ENCODE peak calls at places on chromosomes 4 and X, in eight cellular contexts. U is upper lobe of right lung, S is Caco-2, B is tibial nerve, I is breast epithelium, R is AG10803, L is fibroblast of the aortic adventitia, H is neural crest cell. D is an unnamed sample.

GRCh38 chr4:1747603-1747967 is 26.3 kb downstream of the TACC3 start:
- DNase-seq in U (no peak), S (no peak), B (no peak), I (no peak), R (no peak), L (no peak), H (no peak), D (no peak)

GRCh38 chr4:1579834-1580686 is 104.1 kb downstream of the FAM53A start:
- DNase-seq in U (peak; percentile 98), S (peak; percentile 89), B (peak; percentile 89), I (peak; percentile 88), R (no peak), L (peak; percentile 89), H (peak; percentile 67), D (peak; percentile 90)

GRCh38 chr4:79514637-79515320 is 106.8 kb upstream of the GK2 start:
- DNase-seq in U (no peak), S (no peak), B (no peak), I (peak; percentile 17), R (no peak), L (no peak), H (no peak), D (no peak)

GRCh38 chr4:186348433-186348832 is 82.4 kb downstream of the F11 start:
- DNase-seq in U (no peak), S (no peak), B (no peak), I (no peak), R (no peak), L (no peak), H (no peak), D (no peak)

GRCh38 chr4:23269583-23269982 is 576.8 kb downstream of the GBA3 start:
- DNase-seq in U (no peak), S (no peak), B (no peak), I (no peak), R (peak; percentile 2), L (no peak), H (no peak), D (no peak)

GRCh38 chr4:152626790-152627189 is 53.0 kb downstream of the TMEM154 start:
- DNase-seq in U (no peak), S (no peak), B (no peak), I (no peak), R (no peak), L (peak; percentile 17), H (no peak), D (no peak)

GRCh38 chr4:24056258-24056657 is 166.4 kb upstream of the PPARGC1A start:
- DNase-seq in U (no peak), S (no peak), B (no peak), I (no peak), R (no peak), L (no peak), H (no peak), D (no peak)

GRCh38 chr4:53128959-53129358 is 236.9 kb downstream of the SCFD2 start:
- DNase-seq in U (no peak), S (no peak), B (peak; percentile 72), I (no peak), R (peak; percentile 58), L (peak; percentile 41), H (no peak), D (no peak)

GRCh38 chr4:52100062-52100461 is 49.0 kb downstream of the SPATA18 start:
- DNase-seq in U (no peak), S (no peak), B (no peak), I (no peak), R (no peak), L (peak; percentile 84), H (no peak), D (no peak)

DNA sequence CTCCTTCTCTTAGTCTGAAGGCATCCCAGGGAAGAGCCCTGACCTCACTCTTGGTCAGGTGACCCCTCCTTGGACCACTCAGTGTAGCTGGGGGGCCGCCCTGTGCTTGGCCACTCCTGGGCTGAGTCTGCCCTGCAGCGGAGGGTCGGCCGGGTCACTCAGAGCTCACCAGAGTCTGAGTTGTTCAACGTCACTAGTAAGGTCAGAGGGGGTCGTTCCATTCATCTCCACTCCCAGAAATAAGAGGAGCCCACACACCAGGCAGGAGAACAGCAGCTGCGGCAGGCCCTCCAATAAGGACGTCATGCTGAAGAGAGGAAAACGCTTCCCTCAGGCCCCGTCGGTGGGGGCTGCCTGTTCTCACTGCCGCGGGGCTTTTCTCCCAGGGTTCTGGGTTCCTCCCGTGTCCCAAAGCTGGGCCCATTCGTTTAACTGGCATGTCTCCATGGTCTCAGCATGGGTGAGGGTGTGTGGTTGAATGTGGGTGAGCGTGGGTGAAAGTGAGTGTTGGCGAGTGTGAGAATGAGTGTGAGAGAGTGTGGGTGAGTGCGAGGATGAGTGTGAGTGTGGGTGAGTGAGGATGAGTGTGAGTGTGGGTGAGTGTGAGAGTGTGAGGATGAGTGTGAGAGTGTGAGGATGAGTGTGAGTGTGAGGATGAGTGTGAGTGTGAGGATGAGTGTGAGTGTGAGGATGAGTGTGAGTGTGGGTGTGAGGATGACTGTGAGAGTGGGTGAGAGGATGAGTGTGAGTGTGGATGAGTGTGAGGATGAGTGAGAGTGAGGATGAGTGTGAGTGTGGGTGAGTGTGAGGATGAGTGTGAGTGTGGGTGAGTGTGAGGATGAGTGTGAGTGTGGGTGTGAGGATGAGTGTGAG is 47.7 kb downstream of the ING2 start:
- DNase-seq in U (no peak), S (no peak), B (no peak), I (no peak), R (no peak), L (no peak), H (peak; percentile 26), D (no peak)
- TF ChIP-seq CTCF in U (no peak), S (no peak), B (no peak), I (no peak), R (no peak), L (no peak), H (no peak), D (no peak)

GRCh38 chr4:127364397-127364796 is 268.4 kb upstream of the INTU start:
- DNase-seq in U (no peak), S (no peak), B (no peak), I (no peak), R (no peak), L (no peak), H (no peak), D (no peak)
- TF ChIP-seq CTCF in U (no peak), S (no peak), B (no peak), I (no peak), R (no peak), L (no peak), H (no peak), D (no peak)

GRCh38 chr4:56762484-56763250 is 58.8 kb downstream of the SPINK2 start:
- DNase-seq in U (no peak), S (no peak), B (no peak), I (no peak), R (no peak), L (no peak), H (no peak), D (no peak)
- TF ChIP-seq CTCF in U (no peak), S (no peak), B (no peak), I (no peak), R (no peak), L (no peak), H (no peak), D (no peak)

GRCh38 chr4:30718889-30719252 is 1.3 kb upstream of the PCDH7 start:
- DNase-seq in U (no peak), S (no peak), B (no peak), I (no peak), R (no peak), L (peak; percentile 32), H (peak; percentile 8), D (peak; percentile 20)
- TF ChIP-seq CTCF in U (no peak), S (no peak), B (no peak), I (no peak), R (no peak), L (peak; percentile 22), H (no peak), D (no peak)

DNA sequence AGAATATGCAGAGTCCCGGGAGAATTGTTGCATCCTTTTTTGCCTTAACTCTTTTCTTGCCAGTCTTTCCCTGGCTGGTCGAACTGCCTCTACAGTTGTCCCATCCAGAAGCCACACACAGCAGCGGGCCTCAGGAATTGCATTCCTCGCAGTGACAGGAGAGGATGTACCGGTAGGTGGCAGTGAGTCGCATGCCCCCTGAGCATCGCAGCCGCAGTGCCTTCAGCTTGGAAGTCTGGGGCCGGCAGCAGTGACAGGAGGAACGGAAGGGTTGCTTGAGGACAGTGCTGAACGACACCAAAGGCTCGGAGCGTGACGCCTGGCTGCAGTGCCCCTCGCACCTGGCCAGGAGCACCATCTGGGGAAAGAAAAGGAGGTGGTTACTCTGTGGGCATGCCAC is 23.5 kb downstream of the NDP start:
- DNase-seq in U (peak; percentile 60), S (peak; percentile 35), B (peak; percentile 5), I (no peak), R (no peak), L (no peak), H (peak; percentile 11), D (peak; percentile 32)
- TF ChIP-seq CTCF in U (peak; percentile 43), S (peak; percentile 43), B (peak; percentile 46), I (no peak), R (peak; percentile 40), L (peak; percentile 19), H (peak; percentile 61), D (no peak)

GRCh38 chr4:144799486-144799885 is 153.5 kb downstream of the HHIP start:
- DNase-seq in U (no peak), S (no peak), B (no peak), I (no peak), R (no peak), L (no peak), H (no peak), D (no peak)
- TF ChIP-seq CTCF in U (no peak), S (no peak), B (no peak), I (no peak), R (no peak), L (no peak), H (no peak), D (no peak)

DNA sequence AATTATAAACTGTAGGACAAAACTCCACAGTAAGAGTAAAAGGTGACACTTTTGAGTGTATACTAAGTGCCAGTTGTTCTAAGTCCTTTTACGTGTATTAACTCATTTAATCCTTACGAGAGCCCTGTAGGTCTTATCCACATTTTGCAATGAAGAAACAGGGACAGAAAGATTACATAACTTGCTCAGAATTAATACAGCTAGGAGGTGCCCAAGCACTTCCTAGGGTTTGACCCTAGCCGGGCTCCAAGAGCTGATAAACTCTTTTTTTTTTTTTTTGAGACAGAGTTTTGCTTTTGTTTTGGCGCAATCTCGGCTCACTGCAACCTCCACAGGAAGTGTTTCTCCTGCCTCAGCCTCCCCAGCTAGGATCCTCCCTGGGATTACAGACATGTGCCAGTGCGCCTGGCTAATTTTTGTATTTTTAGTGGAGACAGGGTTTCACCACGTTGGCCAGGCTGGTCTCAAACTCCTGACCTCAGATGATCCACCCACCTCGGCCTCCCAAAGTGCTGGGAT is 110.4 kb downstream of the UBE2K start:
- DNase-seq in U (no peak), S (no peak), B (no peak), I (no peak), R (no peak), L (no peak), H (no peak), D (no peak)
- TF ChIP-seq CTCF in U (no peak), S (no peak), B (no peak), I (no peak), R (no peak), L (no peak), H (no peak), D (no peak)